ENCODE peak calls at places on chromosomes 12 and 14, in four cellular contexts. One of them, this sample, is unnamed.

GRCh38 chr12:121709478-121709890 is 3.1 kb upstream of the TMEM120B start:
- DNase-seq in type B pancreatic cell: no peak
- DNase-seq in ELR: peak
- DNase-seq in omental fat pad: no peak
- DNase-seq in this sample: no peak

GRCh38 chr12:88665051-88665450 is 84.8 kb upstream of the KITLG start:
- DNase-seq in type B pancreatic cell: no peak
- DNase-seq in ELR: peak
- DNase-seq in omental fat pad: no peak
- DNase-seq in this sample: no peak

GRCh38 chr14:70642313-70643235 is 858 bp downstream of the TTC9 start:
- DNase-seq in type B pancreatic cell: no peak
- DNase-seq in omental fat pad: no peak
- DNase-seq in ELR: no peak
- DNase-seq in this sample: no peak

GRCh38 chr12:3931721-3932120 is 58.5 kb upstream of the PARP11 start:
- DNase-seq in ELR: no peak
- DNase-seq in type B pancreatic cell: no peak
- DNase-seq in omental fat pad: no peak
- DNase-seq in this sample: no peak

GRCh38 chr12:17975763-17976162 is 114.2 kb downstream of the RERGL start:
- DNase-seq in omental fat pad: no peak
- DNase-seq in ELR: no peak
- DNase-seq in type B pancreatic cell: no peak
- DNase-seq in this sample: no peak

GRCh38 chr12:92478692-92479091 is 224.1 kb upstream of the PLEKHG7 start:
- DNase-seq in type B pancreatic cell: no peak
- DNase-seq in omental fat pad: no peak
- DNase-seq in ELR: no peak
- DNase-seq in this sample: no peak

GRCh38 chr14:82388488-82388887 is 854.8 kb upstream of the SEL1L start:
- DNase-seq in type B pancreatic cell: no peak
- DNase-seq in omental fat pad: no peak
- DNase-seq in ELR: no peak
- DNase-seq in this sample: no peak

GRCh38 chr12:111775205-111776193 is 8.8 kb downstream of the ALDH2 start:
- DNase-seq in type B pancreatic cell: no peak
- DNase-seq in ELR: no peak
- DNase-seq in omental fat pad: peak
- DNase-seq in this sample: no peak

GRCh38 chr12:45231515-45232145 is 15.7 kb downstream of the ANO6 start:
- DNase-seq in omental fat pad: no peak
- DNase-seq in type B pancreatic cell: no peak
- DNase-seq in ELR: peak
- DNase-seq in this sample: no peak

GRCh38 chr12:19095331-19095730 is 34.2 kb upstream of the PLEKHA5 start:
- DNase-seq in omental fat pad: no peak
- DNase-seq in type B pancreatic cell: no peak
- DNase-seq in ELR: no peak
- DNase-seq in this sample: no peak

GRCh38 chr14:54675236-54676125 is 108.6 kb downstream of the SAMD4A start:
- DNase-seq in omental fat pad: no peak
- DNase-seq in ELR: no peak
- DNase-seq in type B pancreatic cell: no peak
- DNase-seq in this sample: no peak

GRCh38 chr14:79356040-79356439 is 855.3 kb downstream of the DIO2 start:
- DNase-seq in ELR: no peak
- DNase-seq in omental fat pad: no peak
- DNase-seq in type B pancreatic cell: no peak
- DNase-seq in this sample: no peak

GRCh38 chr14:93090826-93091583 is 24.7 kb downstream of the ITPK1 start:
- DNase-seq in type B pancreatic cell: no peak
- DNase-seq in ELR: no peak
- DNase-seq in omental fat pad: no peak
- DNase-seq in this sample: no peak

GRCh38 chr14:64970776-64971451 is 1.2 kb downstream of the RAB15 start:
- DNase-seq in ELR: peak
- DNase-seq in type B pancreatic cell: no peak
- DNase-seq in omental fat pad: no peak
- DNase-seq in this sample: no peak

GRCh38 chr12:87952850-87953249 is 76.4 kb downstream of the C12orf50 start:
- DNase-seq in omental fat pad: no peak
- DNase-seq in ELR: no peak
- DNase-seq in type B pancreatic cell: no peak
- DNase-seq in this sample: no peak

GRCh38 chr12:47822386-47822785 is 2.7 kb upstream of the HDAC7 start:
- DNase-seq in ELR: no peak
- DNase-seq in omental fat pad: no peak
- DNase-seq in type B pancreatic cell: no peak
- DNase-seq in this sample: no peak

GRCh38 chr12:97745406-97746101 is 282.9 kb downstream of the RMST start:
- DNase-seq in type B pancreatic cell: no peak
- DNase-seq in omental fat pad: no peak
- DNase-seq in ELR: no peak
- DNase-seq in this sample: no peak

GRCh38 chr12:94171595-94171930 is 23.2 kb downstream of the PLXNC1 start:
- DNase-seq in type B pancreatic cell: no peak
- DNase-seq in omental fat pad: no peak
- DNase-seq in ELR: peak
- DNase-seq in this sample: no peak

GRCh38 chr12:127803545-127803944 is 463.4 kb upstream of the TMEM132C start:
- DNase-seq in ELR: no peak
- DNase-seq in type B pancreatic cell: no peak
- DNase-seq in omental fat pad: no peak
- DNase-seq in this sample: no peak

GRCh38 chr14:70401643-70402042 is 15.2 kb downstream of the SYNJ2BP start:
- DNase-seq in omental fat pad: no peak
- DNase-seq in ELR: no peak
- DNase-seq in type B pancreatic cell: no peak
- DNase-seq in this sample: no peak

GRCh38 chr12:40691913-40692616 is at the start of gene CNTN1:
- DNase-seq in omental fat pad: peak
- DNase-seq in ELR: no peak
- DNase-seq in type B pancreatic cell: peak
- DNase-seq in this sample: no peak

GRCh38 chr12:93918262-93918661 is 230.1 kb upstream of the PLXNC1 start:
- DNase-seq in type B pancreatic cell: no peak
- DNase-seq in omental fat pad: no peak
- DNase-seq in ELR: peak
- DNase-seq in this sample: no peak

GRCh38 chr14:90452366-90452765 is 55.5 kb downstream of the CALM1 start:
- DNase-seq in omental fat pad: no peak
- DNase-seq in ELR: no peak
- DNase-seq in type B pancreatic cell: no peak
- DNase-seq in this sample: no peak

GRCh38 chr12:2156333-2156732 is 103.5 kb downstream of the CACNA1C start:
- DNase-seq in ELR: no peak
- DNase-seq in omental fat pad: no peak
- DNase-seq in type B pancreatic cell: no peak
- DNase-seq in this sample: no peak

GRCh38 chr12:111685811-111686573 is at the start of the genes ACAD10 and BRAP:
- DNase-seq in type B pancreatic cell: peak
- DNase-seq in ELR: peak
- DNase-seq in omental fat pad: peak
- DNase-seq in this sample: peak

GRCh38 chr12:107844312-107844921 is 69.9 kb downstream of the ASCL4 start:
- DNase-seq in ELR: no peak
- DNase-seq in omental fat pad: no peak
- DNase-seq in type B pancreatic cell: no peak
- DNase-seq in this sample: no peak

GRCh38 chr14:35847636-35848035 is 21.5 kb downstream of the BRMS1L start:
- DNase-seq in ELR: no peak
- DNase-seq in type B pancreatic cell: no peak
- DNase-seq in omental fat pad: no peak
- DNase-seq in this sample: no peak

GRCh38 chr12:121202407-121203355 is 7.2 kb upstream of the P2RX4 start:
- DNase-seq in type B pancreatic cell: no peak
- DNase-seq in ELR: no peak
- DNase-seq in omental fat pad: no peak
- DNase-seq in this sample: no peak

GRCh38 chr14:67557656-67558055 is 24.6 kb downstream of the PLEKHH1 start:
- DNase-seq in type B pancreatic cell: no peak
- DNase-seq in omental fat pad: no peak
- DNase-seq in ELR: no peak
- DNase-seq in this sample: no peak

This sample was measured in osteocyte.